ENCODE peak calls at places on chromosome 19, in four cellular contexts. One of them, this sample, is unnamed.

GRCh38 chr19:1360818-1361461 is 22.8 kb upstream of the NDUFS7 start:
- DNase-seq in K562: no peak
- DNase-seq in HepG2: no peak
- DNase-seq in GM12878: no peak
- DNase-seq in this sample: no peak

GRCh38 chr19:1576242-1577089 is 8.3 kb upstream of the MEX3D start:
- DNase-seq in K562: no peak
- DNase-seq in HepG2: no peak
- DNase-seq in GM12878: no peak
- DNase-seq in this sample: no peak

GRCh38 chr19:40144151-40144550 is 47.1 kb upstream of the MAP3K10 start:
- DNase-seq in K562: no peak
- DNase-seq in HepG2: no peak
- DNase-seq in GM12878: no peak
- DNase-seq in this sample: no peak

GRCh38 chr19:30214651-30215051 is 157.5 kb upstream of the ZNF536 start:
- DNase-seq in K562: no peak
- DNase-seq in HepG2: no peak
- DNase-seq in GM12878: peak; percentile 1
- DNase-seq in this sample: no peak

GRCh38 chr19:8004723-8005513 is 523 bp downstream of the ELAVL1 start:
- DNase-seq in K562: peak; percentile 73
- DNase-seq in HepG2: no peak
- DNase-seq in GM12878: no peak
- DNase-seq in this sample: no peak

GRCh38 chr19:17292301-17293074 is 10.7 kb downstream of the ABHD8 start:
- DNase-seq in K562: peak; percentile 95
- DNase-seq in HepG2: peak; percentile 51
- DNase-seq in GM12878: peak; percentile 46
- DNase-seq in this sample: peak; percentile 86

GRCh38 chr19:34618410-34618809 is 58.5 kb downstream of the SCGB2B2 start:
- DNase-seq in K562: no peak
- DNase-seq in HepG2: no peak
- DNase-seq in GM12878: no peak
- DNase-seq in this sample: no peak

GRCh38 chr19:12485571-12485970 is 955 bp upstream of the ZNF709 start:
- DNase-seq in K562: no peak
- DNase-seq in HepG2: peak; percentile 45
- DNase-seq in GM12878: no peak
- DNase-seq in this sample: no peak

GRCh38 chr19:43675269-43675879 is 5.4 kb upstream of the PLAUR start:
- DNase-seq in K562: no peak
- DNase-seq in HepG2: no peak
- DNase-seq in GM12878: peak; percentile 34
- DNase-seq in this sample: peak; percentile 92

GRCh38 chr19:17159466-17160393 is 55.4 kb upstream of the USE1 start:
- DNase-seq in K562: no peak
- DNase-seq in HepG2: peak; percentile 56
- DNase-seq in GM12878: no peak
- DNase-seq in this sample: no peak

GRCh38 chr19:7691497-7691896 is 10.4 kb downstream of the FCER2 start:
- DNase-seq in K562: no peak
- DNase-seq in HepG2: no peak
- DNase-seq in GM12878: no peak
- DNase-seq in this sample: no peak

GRCh38 chr19:15684828-15685227 is 11.9 kb downstream of the CYP4F12 start:
- DNase-seq in K562: peak; percentile 50
- DNase-seq in HepG2: no peak
- DNase-seq in GM12878: no peak
- DNase-seq in this sample: no peak

GRCh38 chr19:34428549-34429285 is 536 bp downstream of the UBA2 start:
- DNase-seq in K562: peak; percentile 88
- DNase-seq in HepG2: peak; percentile 2
- DNase-seq in GM12878: no peak
- DNase-seq in this sample: no peak

GRCh38 chr19:40754611-40755247 is 3.7 kb downstream of the SNRPA start:
- DNase-seq in K562: no peak
- DNase-seq in HepG2: peak; percentile 62
- DNase-seq in GM12878: no peak
- DNase-seq in this sample: no peak

GRCh38 chr19:55451163-55451521 is 8.0 kb upstream of the SHISA7 start:
- DNase-seq in K562: peak; percentile 44
- DNase-seq in HepG2: no peak
- DNase-seq in GM12878: no peak
- DNase-seq in this sample: no peak

GRCh38 chr19:56839665-56840451 is 668 bp downstream of the PEG3 start:
- DNase-seq in K562: no peak
- DNase-seq in HepG2: peak; percentile 95
- DNase-seq in GM12878: no peak
- DNase-seq in this sample: no peak

GRCh38 chr19:1265611-1266115 is 3.5 kb upstream of the CIRBP start:
- DNase-seq in K562: no peak
- DNase-seq in HepG2: no peak
- DNase-seq in GM12878: no peak
- DNase-seq in this sample: no peak

GRCh38 chr19:3210347-3211017 is 14.0 kb upstream of the CELF5 start:
- DNase-seq in K562: peak; percentile 68
- DNase-seq in HepG2: peak; percentile 29
- DNase-seq in GM12878: no peak
- DNase-seq in this sample: peak; percentile 4
- TF ChIP-seq CEBPB in K562: no peak
- TF ChIP-seq CEBPB in HepG2: no peak
- TF ChIP-seq CEBPB in GM12878: no peak
- TF ChIP-seq CEBPB in this sample: no peak

DNA sequence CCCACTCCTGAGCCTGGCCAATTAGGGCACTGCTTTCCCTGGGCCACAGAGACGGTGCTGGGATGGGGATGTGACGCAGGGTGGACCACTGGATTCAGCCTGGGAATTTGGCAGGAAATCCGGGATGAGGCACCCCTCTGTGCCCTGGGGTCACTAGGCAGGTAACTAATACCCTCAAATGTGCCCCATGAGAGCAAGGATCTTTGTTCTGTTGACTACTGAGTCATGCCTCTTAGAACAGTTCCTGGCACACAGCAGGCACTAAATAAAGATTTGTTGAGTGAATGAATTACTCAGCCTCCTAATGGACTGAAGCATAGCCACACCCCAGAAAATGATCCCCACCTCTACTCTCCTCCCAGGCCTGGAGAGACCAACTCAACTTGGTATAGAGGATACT is 15.9 kb downstream of the OPA3 start:
- DNase-seq in K562: no peak
- DNase-seq in HepG2: no peak
- DNase-seq in GM12878: no peak
- DNase-seq in this sample: peak; percentile 41
- TF ChIP-seq ZBTB33 in K562: no peak
- TF ChIP-seq ZBTB33 in HepG2: no peak
- TF ChIP-seq ZBTB33 in GM12878: no peak
- TF ChIP-seq ZBTB33 in this sample: no peak

GRCh38 chr19:38336638-38337359 is 1.2 kb downstream of the CATSPERG start:
- DNase-seq in K562: peak; percentile 94
- DNase-seq in HepG2: peak; percentile 70
- DNase-seq in GM12878: peak; percentile 88
- DNase-seq in this sample: peak; percentile 93

GRCh38 chr19:38340927-38341326 is 5.3 kb downstream of the CATSPERG start:
- DNase-seq in K562: no peak
- DNase-seq in HepG2: no peak
- DNase-seq in GM12878: no peak
- DNase-seq in this sample: no peak

GRCh38 chr19:38337360-38337653 is 1.7 kb downstream of the CATSPERG start:
- DNase-seq in K562: no peak
- DNase-seq in HepG2: peak; percentile 14
- DNase-seq in GM12878: no peak
- DNase-seq in this sample: no peak

GRCh38 chr19:38331728-38332127 is 3.9 kb upstream of the CATSPERG start:
- DNase-seq in K562: no peak
- DNase-seq in HepG2: no peak
- DNase-seq in GM12878: no peak
- DNase-seq in this sample: no peak

DNA sequence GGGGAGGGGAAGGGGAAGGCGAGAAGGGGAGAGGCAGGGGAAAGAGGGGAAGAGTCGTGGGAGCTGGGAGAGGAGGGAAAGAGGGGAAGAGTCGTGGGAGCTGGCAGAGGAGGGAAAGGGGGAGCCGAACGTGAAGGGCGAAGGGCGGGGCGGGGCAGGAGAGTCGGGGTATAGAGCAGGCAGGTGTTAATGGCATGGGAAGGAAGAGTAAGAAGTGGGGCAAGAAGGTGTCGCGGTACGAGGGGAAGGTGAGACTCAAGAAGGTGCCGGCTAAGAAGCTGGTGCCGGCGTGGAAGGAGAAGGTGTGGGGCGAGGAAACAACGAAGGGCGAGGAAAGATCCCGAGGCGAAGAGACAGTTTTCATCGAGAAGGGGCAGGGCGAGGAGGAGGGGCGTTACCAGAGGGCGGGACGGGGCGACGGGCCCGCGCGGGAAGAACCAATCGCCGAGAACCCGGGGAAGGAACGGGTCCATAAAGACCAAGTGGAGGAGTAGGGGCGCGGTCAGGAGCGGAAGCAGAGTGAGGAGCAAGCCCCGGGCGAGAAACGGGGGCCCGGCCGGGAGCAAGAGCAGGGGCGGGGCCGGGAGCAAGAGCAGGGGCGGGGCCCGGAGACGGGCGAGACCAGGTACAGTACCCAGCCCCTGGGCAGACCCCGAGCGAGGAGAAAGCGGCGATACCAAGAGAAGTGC is 463 bp downstream of the CATSPERG start:
- DNase-seq in K562: peak; percentile 92
- DNase-seq in HepG2: peak; percentile 86
- DNase-seq in GM12878: peak; percentile 80
- DNase-seq in this sample: peak; percentile 91
- H3K9ac ChIP-seq in K562: peak overlapping the region; percentile 71
- H3K9ac ChIP-seq in HepG2: peak overlapping the region; percentile 48
- H3K9ac ChIP-seq in GM12878: peak overlapping the region; percentile 70
- H3K9ac ChIP-seq in this sample: peak overlapping the region; percentile 56

GRCh38 chr19:21322528-21322927 is 6.7 kb downstream of the ZNF708 start:
- DNase-seq in K562: no peak
- DNase-seq in HepG2: no peak
- DNase-seq in GM12878: no peak
- DNase-seq in this sample: no peak
- TF ChIP-seq CEBPB in K562: no peak
- TF ChIP-seq CEBPB in HepG2: no peak
- TF ChIP-seq CEBPB in GM12878: no peak
- TF ChIP-seq CEBPB in this sample: no peak

GRCh38 chr19:42406111-42406510 is 16.0 kb upstream of the CNFN start:
- DNase-seq in K562: no peak
- DNase-seq in HepG2: no peak
- DNase-seq in GM12878: no peak
- DNase-seq in this sample: no peak

GRCh38 chr19:42409477-42409876 is 17.7 kb downstream of the LIPE start:
- DNase-seq in K562: no peak
- DNase-seq in HepG2: no peak
- DNase-seq in GM12878: no peak
- DNase-seq in this sample: no peak

GRCh38 chr19:42407816-42408175 is 17.7 kb upstream of the CNFN start:
- DNase-seq in K562: no peak
- DNase-seq in HepG2: no peak
- DNase-seq in GM12878: no peak
- DNase-seq in this sample: no peak

GRCh38 chr19:42410371-42410770 is 16.8 kb downstream of the LIPE start:
- DNase-seq in K562: no peak
- DNase-seq in HepG2: no peak
- DNase-seq in GM12878: no peak
- DNase-seq in this sample: no peak

DNA sequence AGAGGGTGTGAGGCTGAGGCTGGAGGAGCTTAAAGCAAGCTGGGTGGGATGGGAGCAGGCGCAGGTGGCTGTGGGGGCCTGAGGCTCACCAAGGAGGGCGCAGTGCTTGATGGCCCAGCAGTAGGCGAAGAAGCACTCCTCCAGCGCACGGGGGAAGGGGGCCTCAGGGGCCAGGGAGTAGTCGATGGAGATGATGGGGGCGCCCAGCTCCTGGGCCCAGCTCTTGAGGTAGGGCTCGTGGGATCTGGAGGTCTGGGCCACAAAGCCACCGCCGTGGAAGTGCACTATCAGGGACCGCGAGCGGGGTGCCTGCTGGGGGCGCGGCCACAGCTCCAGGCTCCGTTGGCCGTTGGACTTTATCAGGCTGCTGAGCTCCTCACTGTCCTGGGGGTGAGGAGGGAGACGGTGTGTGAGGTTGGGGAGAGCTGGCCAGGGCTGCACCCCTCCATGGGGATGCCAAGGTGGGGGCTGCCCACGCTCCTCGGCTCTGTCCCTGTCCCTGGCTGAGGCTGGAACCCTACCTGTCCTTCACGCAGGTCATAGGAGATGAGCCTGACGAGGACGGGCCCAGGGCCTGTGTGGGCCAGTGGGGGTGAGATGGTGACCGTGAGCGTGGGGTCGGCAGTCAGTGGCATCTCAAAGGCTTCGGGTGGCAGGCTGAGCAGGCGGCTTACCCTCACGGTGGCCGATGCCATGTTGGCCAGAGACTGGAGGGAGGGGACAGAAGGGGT is 17.2 kb upstream of the CNFN start:
- DNase-seq in K562: no peak
- DNase-seq in HepG2: no peak
- DNase-seq in GM12878: no peak
- DNase-seq in this sample: no peak
- TF ChIP-seq ZBTB33 in K562: no peak
- TF ChIP-seq ZBTB33 in HepG2: no peak
- TF ChIP-seq ZBTB33 in GM12878: no peak
- TF ChIP-seq ZBTB33 in this sample: no peak

GRCh38 chr19:49441210-49441959 is at the start of gene SLC17A7:
- DNase-seq in K562: peak; percentile 86
- DNase-seq in HepG2: no peak
- DNase-seq in GM12878: no peak
- DNase-seq in this sample: no peak
- H3K9ac ChIP-seq in K562: no peak within 1 kb of the TSS
- H3K9ac ChIP-seq in HepG2: no peak within 1 kb of the TSS
- H3K9ac ChIP-seq in GM12878: no peak within 1 kb of the TSS
- H3K9ac ChIP-seq in this sample: peak within 1 kb of the TSS; percentile 86

GRCh38 chr19:54164369-54165068 is 5.0 kb upstream of the LENG1 start:
- DNase-seq in K562: peak; percentile 94
- DNase-seq in HepG2: no peak
- DNase-seq in GM12878: no peak
- DNase-seq in this sample: peak; percentile 39
- TF ChIP-seq CEBPB in K562: no peak
- TF ChIP-seq CEBPB in HepG2: no peak
- TF ChIP-seq CEBPB in GM12878: no peak
- TF ChIP-seq CEBPB in this sample: no peak

This sample was measured in HCT116.